ENCODE peak calls at places on chromosomes 1 and 21, in four cellular contexts. One of them, this sample, is unnamed.

GRCh38 chr1:53350853-53351767 is 23.2 kb upstream of the LRP8 start:
- DNase-seq in Panc1: no peak
- DNase-seq in HCT116: no peak
- DNase-seq in spleen: peak; percentile 32
- DNase-seq in this sample: no peak

GRCh38 chr1:168360622-168361021 is 79.9 kb downstream of the TBX19 start:
- DNase-seq in spleen: no peak
- DNase-seq in HCT116: no peak
- DNase-seq in Panc1: no peak
- DNase-seq in this sample: no peak

GRCh38 chr1:205975387-205975998 is 27.7 kb downstream of the RAB7B start:
- DNase-seq in Panc1: no peak
- DNase-seq in spleen: no peak
- DNase-seq in HCT116: no peak
- DNase-seq in this sample: no peak

GRCh38 chr1:221347706-221348105 is 394.2 kb downstream of the DUSP10 start:
- DNase-seq in spleen: no peak
- DNase-seq in Panc1: no peak
- DNase-seq in HCT116: no peak
- DNase-seq in this sample: no peak

GRCh38 chr21:45356653-45357435 is 48.1 kb upstream of the COL18A1 start:
- DNase-seq in HCT116: no peak
- DNase-seq in spleen: no peak
- DNase-seq in Panc1: no peak
- DNase-seq in this sample: no peak

GRCh38 chr21:42234464-42235241 is 15.7 kb downstream of the ABCG1 start:
- DNase-seq in Panc1: no peak
- DNase-seq in HCT116: no peak
- DNase-seq in spleen: peak; percentile 96
- DNase-seq in this sample: peak; percentile 53

GRCh38 chr1:206590025-206590834 is 22.0 kb downstream of the EIF2D start:
- DNase-seq in spleen: no peak
- DNase-seq in Panc1: no peak
- DNase-seq in HCT116: peak; percentile 37
- DNase-seq in this sample: no peak

GRCh38 chr1:230208619-230209261 is 141.7 kb downstream of the GALNT2 start:
- DNase-seq in spleen: no peak
- DNase-seq in Panc1: no peak
- DNase-seq in HCT116: no peak
- DNase-seq in this sample: no peak

GRCh38 chr21:45748593-45748992 is 105.1 kb downstream of the PCBP3 start:
- DNase-seq in spleen: no peak
- DNase-seq in HCT116: no peak
- DNase-seq in Panc1: no peak
- DNase-seq in this sample: no peak

GRCh38 chr1:91781916-91782622 is 103.9 kb downstream of the TGFBR3 start:
- DNase-seq in spleen: no peak
- DNase-seq in HCT116: no peak
- DNase-seq in Panc1: no peak
- DNase-seq in this sample: no peak

GRCh38 chr1:40796939-40797667 is 13.5 kb downstream of the KCNQ4 start:
- DNase-seq in spleen: no peak
- DNase-seq in Panc1: no peak
- DNase-seq in HCT116: no peak
- DNase-seq in this sample: no peak

GRCh38 chr1:236124965-236125364 is 17.4 kb upstream of the GPR137B start:
- DNase-seq in Panc1: no peak
- DNase-seq in HCT116: no peak
- DNase-seq in spleen: peak; percentile 37
- DNase-seq in this sample: no peak

GRCh38 chr21:44709426-44710293 is 1.7 kb downstream of the TSPEAR start:
- DNase-seq in spleen: peak; percentile 69
- DNase-seq in HCT116: no peak
- DNase-seq in Panc1: no peak
- DNase-seq in this sample: no peak

GRCh38 chr1:25820247-25821111 is 725 bp downstream of the MTFR1L start:
- DNase-seq in Panc1: no peak
- DNase-seq in spleen: peak; percentile 93
- DNase-seq in HCT116: no peak
- DNase-seq in this sample: no peak

GRCh38 chr1:112788561-112788960 is 73.4 kb upstream of the PPM1J start:
- DNase-seq in HCT116: no peak
- DNase-seq in Panc1: no peak
- DNase-seq in spleen: no peak
- DNase-seq in this sample: no peak

GRCh38 chr1:101006553-101006952 is 19.0 kb downstream of the DPH5 start:
- DNase-seq in HCT116: no peak
- DNase-seq in Panc1: no peak
- DNase-seq in spleen: no peak
- DNase-seq in this sample: no peak

GRCh38 chr1:168897249-168897648 is 168.2 kb upstream of the DPT start:
- DNase-seq in Panc1: no peak
- DNase-seq in HCT116: no peak
- DNase-seq in spleen: no peak
- DNase-seq in this sample: no peak

GRCh38 chr1:2582401-2582800 is 4.2 kb upstream of the PRXL2B start:
- DNase-seq in spleen: no peak
- DNase-seq in HCT116: no peak
- DNase-seq in Panc1: no peak
- DNase-seq in this sample: no peak

GRCh38 chr1:232477728-232478127 is 152.2 kb downstream of the SIPA1L2 start:
- DNase-seq in Panc1: peak; percentile 72
- DNase-seq in HCT116: peak; percentile 77
- DNase-seq in spleen: no peak
- DNase-seq in this sample: no peak

GRCh38 chr1:238088891-238089290 is 198.2 kb upstream of the ZP4 start:
- DNase-seq in HCT116: no peak
- DNase-seq in Panc1: no peak
- DNase-seq in spleen: no peak
- DNase-seq in this sample: no peak

GRCh38 chr1:233613252-233614172 is at the start of gene KCNK1:
- DNase-seq in spleen: no peak
- DNase-seq in HCT116: peak; percentile 83
- DNase-seq in Panc1: no peak
- DNase-seq in this sample: peak; percentile 83

GRCh38 chr1:221724931-221725605 is 16.8 kb downstream of the DUSP10 start:
- DNase-seq in HCT116: no peak
- DNase-seq in spleen: no peak
- DNase-seq in Panc1: no peak
- DNase-seq in this sample: no peak

GRCh38 chr1:93629101-93630059 is 52.3 kb downstream of the BCAR3 start:
- DNase-seq in HCT116: peak; percentile 59
- DNase-seq in Panc1: peak; percentile 60
- DNase-seq in spleen: no peak
- DNase-seq in this sample: peak; percentile 79

GRCh38 chr1:212242288-212242984 is 42.8 kb upstream of the PPP2R5A start:
- DNase-seq in HCT116: no peak
- DNase-seq in spleen: no peak
- DNase-seq in Panc1: no peak
- DNase-seq in this sample: peak; percentile 33

GRCh38 chr21:32184485-32184884 is 94.4 kb downstream of the MIS18A start:
- DNase-seq in HCT116: no peak
- DNase-seq in Panc1: no peak
- DNase-seq in spleen: no peak
- DNase-seq in this sample: no peak
- H3K27ac ChIP-seq in HCT116: no peak overlapping the region
- H3K27ac ChIP-seq in Panc1: no peak overlapping the region
- H3K27ac ChIP-seq in spleen: no peak overlapping the region
- H3K27ac ChIP-seq in this sample: no peak overlapping the region

GRCh38 chr1:181998858-181999257 is 62.7 kb downstream of the ZNF648 start:
- DNase-seq in HCT116: no peak
- DNase-seq in spleen: no peak
- DNase-seq in Panc1: no peak
- DNase-seq in this sample: no peak
- TF ChIP-seq CTCF in HCT116: no peak
- TF ChIP-seq CTCF in spleen: no peak
- TF ChIP-seq CTCF in Panc1: no peak
- TF ChIP-seq CTCF in this sample: no peak

GRCh38 chr1:83999316-83999819 is 436 bp upstream of the TTLL7 start:
- DNase-seq in HCT116: peak; percentile 80
- DNase-seq in Panc1: peak; percentile 65
- DNase-seq in spleen: peak; percentile 85
- DNase-seq in this sample: peak; percentile 77
- TF ChIP-seq POLR2AphosphoS5 in HCT116: no peak
- TF ChIP-seq POLR2AphosphoS5 in Panc1: peak; percentile 70
- TF ChIP-seq POLR2AphosphoS5 in spleen: no peak
- TF ChIP-seq POLR2AphosphoS5 in this sample: peak; percentile 32

GRCh38 chr1:8681317-8681650 is 136.2 kb downstream of the RERE start:
- DNase-seq in spleen: no peak
- DNase-seq in HCT116: no peak
- DNase-seq in Panc1: no peak
- DNase-seq in this sample: no peak
- H3K27ac ChIP-seq in spleen: peak overlapping the region; percentile 5
- H3K27ac ChIP-seq in HCT116: no peak overlapping the region
- H3K27ac ChIP-seq in Panc1: peak overlapping the region; percentile 60
- H3K27ac ChIP-seq in this sample: peak overlapping the region; percentile 18

GRCh38 chr1:66929999-66930822 is 5.4 kb downstream of the MIER1 start:
- DNase-seq in spleen: peak; percentile 100
- DNase-seq in Panc1: peak; percentile 74
- DNase-seq in HCT116: peak; percentile 84
- DNase-seq in this sample: peak; percentile 91
- TF ChIP-seq CTCF in spleen: peak; percentile 58
- TF ChIP-seq CTCF in Panc1: peak; percentile 50
- TF ChIP-seq CTCF in HCT116: no peak
- TF ChIP-seq CTCF in this sample: peak; percentile 33

GRCh38 chr1:234750922-234751595 is 141.1 kb upstream of the IRF2BP2 start:
- DNase-seq in spleen: no peak
- DNase-seq in Panc1: no peak
- DNase-seq in HCT116: no peak
- DNase-seq in this sample: peak; percentile 43
- TF ChIP-seq POLR2AphosphoS5 in spleen: no peak
- TF ChIP-seq POLR2AphosphoS5 in Panc1: no peak
- TF ChIP-seq POLR2AphosphoS5 in HCT116: no peak
- TF ChIP-seq POLR2AphosphoS5 in this sample: peak; percentile 87